ENCODE peak calls at places on chromosome 5, in ten cellular contexts. Y is neural crest cell; R is stimulated activated CD4-positive, alpha-beta T cell treated with anti-CD3 and anti-CD28 coated beads, Interleukin-2, amount 100 ng/mL, for 24 hours; D is pancreas; C is NCI-H2171 treated with DMSO at 0.1 percent for 48 hours; O is Peyer's patch; W is effector CD4-positive, alpha-beta T cell; X is activated gamma-delta T cell treated with Interleukin-2 at 50 U/mL for 16 hours; Z is T-helper 2 cell; K is stimulated activated CD8-positive, alpha-beta memory T cell treated with anti-CD3 and anti-CD28 coated beads, Interleukin-2, amount 100 ng/mL, for 1 hour. I is an unnamed sample.

GRCh38 chr5:1933364-1934055 is 50.8 kb upstream of the IRX4 start:
- DNase-seq in R (no peak), Z (no peak), W (no peak), K (no peak), O (no peak), Y (no peak), D (no peak), X (no peak), C (no peak), I (no peak)

GRCh38 chr5:57468481-57469165 is 14.0 kb downstream of the ACTBL2 start:
- DNase-seq in R (no peak), Z (no peak), W (no peak), X (no peak), C (no peak), O (no peak), Y (no peak), D (no peak), K (no peak), I (no peak)

GRCh38 chr5:1545126-1545797 is 21.5 kb upstream of the LPCAT1 start:
- DNase-seq in K (no peak), Z (no peak), R (no peak), C (no peak), W (no peak), Y (no peak), X (no peak), O (peak), D (peak), I (no peak)

GRCh38 chr5:115415143-115415491 is 118.7 kb upstream of the CCDC112 start:
- DNase-seq in W (no peak), Z (no peak), C (no peak), D (no peak), Y (no peak), O (peak), K (no peak), X (no peak), R (no peak), I (no peak)

GRCh38 chr5:110063640-110064592 is 374.2 kb downstream of the MAN2A1 start:
- DNase-seq in K (no peak), W (no peak), X (no peak), C (no peak), R (no peak), O (no peak), Z (no peak), Y (no peak), D (no peak), I (no peak)

GRCh38 chr5:178113141-178113787 is at the start of gene N4BP3:
- DNase-seq in D (peak), W (peak), Z (peak), X (peak), Y (peak), C (peak), O (peak), R (peak), K (peak), I (no peak)

GRCh38 chr5:169657127-169657526 is 20.1 kb downstream of the DOCK2 start:
- DNase-seq in W (no peak), Z (no peak), Y (no peak), K (no peak), C (no peak), R (no peak), O (no peak), D (no peak), X (no peak), I (no peak)

GRCh38 chr5:113118298-113118697 is 141.7 kb downstream of the DCP2 start:
- DNase-seq in X (no peak), W (no peak), C (no peak), Z (no peak), O (no peak), K (no peak), R (no peak), Y (no peak), D (no peak), I (no peak)

GRCh38 chr5:62322484-62322883 is 16.5 kb downstream of the KIF2A start:
- DNase-seq in C (no peak), R (no peak), D (no peak), W (no peak), Z (no peak), Y (no peak), K (no peak), X (no peak), O (no peak), I (no peak)

I was measured in iPS DF 19.7.